ENCODE peak calls at places on chromosomes 3 and 15, in four cellular contexts. One of them, this sample, is unnamed.

GRCh38 chr15:37204698-37205097 is 104.3 kb upstream of the MEIS2 start:
- DNase-seq in brain microvascular endothelial cell: no peak
- DNase-seq in OCI-LY7: no peak
- DNase-seq in left ventricle myocardium inferior: no peak
- DNase-seq in this sample: no peak

GRCh38 chr3:194667363-194667762 is 4.6 kb downstream of the LSG1 start:
- DNase-seq in brain microvascular endothelial cell: no peak
- DNase-seq in OCI-LY7: no peak
- DNase-seq in left ventricle myocardium inferior: no peak
- DNase-seq in this sample: peak

GRCh38 chr3:150248116-150248864 is 159.8 kb upstream of the TSC22D2 start:
- DNase-seq in brain microvascular endothelial cell: peak
- DNase-seq in OCI-LY7: peak
- DNase-seq in left ventricle myocardium inferior: no peak
- DNase-seq in this sample: no peak

GRCh38 chr15:67574981-67575632 is 32.6 kb downstream of the MAP2K5 start:
- DNase-seq in brain microvascular endothelial cell: no peak
- DNase-seq in OCI-LY7: no peak
- DNase-seq in left ventricle myocardium inferior: no peak
- DNase-seq in this sample: no peak

GRCh38 chr3:104796556-104796955 is 570.2 kb upstream of the ALCAM start:
- DNase-seq in brain microvascular endothelial cell: no peak
- DNase-seq in OCI-LY7: no peak
- DNase-seq in left ventricle myocardium inferior: no peak
- DNase-seq in this sample: no peak

GRCh38 chr15:62254137-62254934 is 89.3 kb upstream of the C2CD4B start:
- DNase-seq in brain microvascular endothelial cell: peak
- DNase-seq in OCI-LY7: peak
- DNase-seq in left ventricle myocardium inferior: peak
- DNase-seq in this sample: peak

GRCh38 chr15:39205081-39205480 is 375.8 kb upstream of the THBS1 start:
- DNase-seq in brain microvascular endothelial cell: no peak
- DNase-seq in OCI-LY7: no peak
- DNase-seq in left ventricle myocardium inferior: no peak
- DNase-seq in this sample: peak

GRCh38 chr3:56988874-56989433 is 71.5 kb upstream of the SPATA12 start:
- DNase-seq in brain microvascular endothelial cell: peak
- DNase-seq in OCI-LY7: peak
- DNase-seq in left ventricle myocardium inferior: peak
- DNase-seq in this sample: peak

GRCh38 chr3:99674086-99674789 is 35.8 kb downstream of the COL8A1 start:
- DNase-seq in brain microvascular endothelial cell: peak
- DNase-seq in OCI-LY7: no peak
- DNase-seq in left ventricle myocardium inferior: no peak
- DNase-seq in this sample: peak

GRCh38 chr15:68342351-68342750 is 64.8 kb downstream of the FEM1B start:
- DNase-seq in brain microvascular endothelial cell: no peak
- DNase-seq in OCI-LY7: no peak
- DNase-seq in left ventricle myocardium inferior: no peak
- DNase-seq in this sample: no peak

GRCh38 chr3:160003520-160004128 is 15.0 kb downstream of the IL12A start:
- DNase-seq in brain microvascular endothelial cell: peak
- DNase-seq in OCI-LY7: peak
- DNase-seq in left ventricle myocardium inferior: peak
- DNase-seq in this sample: peak

GRCh38 chr15:75661041-75661778 is 13.5 kb downstream of the SNX33 start:
- DNase-seq in brain microvascular endothelial cell: peak
- DNase-seq in OCI-LY7: no peak
- DNase-seq in left ventricle myocardium inferior: peak
- DNase-seq in this sample: peak

GRCh38 chr15:29822100-29822684 is at the start of gene TJP1:
- DNase-seq in brain microvascular endothelial cell: peak
- DNase-seq in OCI-LY7: no peak
- DNase-seq in left ventricle myocardium inferior: peak
- DNase-seq in this sample: peak

GRCh38 chr3:17982211-17982880 is 239.9 kb upstream of the TBC1D5 start:
- DNase-seq in brain microvascular endothelial cell: no peak
- DNase-seq in OCI-LY7: no peak
- DNase-seq in left ventricle myocardium inferior: no peak
- DNase-seq in this sample: peak

DNA sequence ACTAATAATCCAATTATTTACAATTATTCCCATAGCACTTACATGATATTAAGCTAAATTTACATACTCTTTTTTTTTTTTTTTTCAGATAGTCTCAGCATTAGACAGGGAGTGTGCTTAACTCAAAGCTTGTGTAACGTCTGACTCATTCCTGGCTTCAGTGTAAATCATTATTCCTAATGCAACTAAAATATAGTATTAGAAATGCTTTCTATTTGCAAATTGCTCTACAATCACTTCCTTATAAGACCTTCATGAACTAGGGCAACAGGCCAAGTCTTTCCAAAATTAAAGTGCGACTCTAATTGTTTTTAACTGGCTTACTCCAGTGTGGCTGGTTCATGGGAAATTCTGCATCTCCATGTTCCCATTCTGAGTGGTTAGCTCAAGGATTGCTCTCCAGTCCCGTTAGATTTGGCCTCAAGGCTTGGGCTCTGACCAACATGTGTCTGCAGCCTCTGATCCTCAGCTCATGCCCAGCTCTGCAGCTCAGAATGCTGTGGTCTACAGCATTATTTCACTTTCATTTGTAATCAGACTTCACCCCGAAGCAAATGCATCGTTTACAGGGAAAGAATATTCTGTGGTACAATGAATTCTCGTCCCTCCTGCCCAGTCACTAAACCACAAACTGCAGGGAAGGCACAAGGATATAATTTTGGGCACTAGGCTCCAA is 103.7 kb downstream of the FBN1 start:
- DNase-seq in brain microvascular endothelial cell: peak
- DNase-seq in OCI-LY7: no peak
- DNase-seq in left ventricle myocardium inferior: no peak
- DNase-seq in this sample: peak
- H3K4me3 ChIP-seq in brain microvascular endothelial cell: peak
- H3K4me3 ChIP-seq in OCI-LY7: no peak
- H3K4me3 ChIP-seq in left ventricle myocardium inferior: peak
- H3K4me3 ChIP-seq in this sample: no peak

GRCh38 chr15:52765779-52766178 is 24.4 kb downstream of the ONECUT1 start:
- DNase-seq in brain microvascular endothelial cell: peak
- DNase-seq in OCI-LY7: no peak
- DNase-seq in left ventricle myocardium inferior: no peak
- DNase-seq in this sample: no peak
- TF ChIP-seq CTCF in brain microvascular endothelial cell: peak
- TF ChIP-seq CTCF in OCI-LY7: no peak
- TF ChIP-seq CTCF in left ventricle myocardium inferior: peak
- TF ChIP-seq CTCF in this sample: peak

GRCh38 chr3:125958511-125959316 is 10.3 kb upstream of the ROPN1B start:
- DNase-seq in brain microvascular endothelial cell: no peak
- DNase-seq in OCI-LY7: no peak
- DNase-seq in left ventricle myocardium inferior: no peak
- DNase-seq in this sample: no peak

GRCh38 chr3:125960066-125960424 is 8.9 kb upstream of the ROPN1B start:
- DNase-seq in brain microvascular endothelial cell: no peak
- DNase-seq in OCI-LY7: no peak
- DNase-seq in left ventricle myocardium inferior: no peak
- DNase-seq in this sample: no peak

GRCh38 chr3:125957674-125958510 is 11.1 kb upstream of the ROPN1B start:
- DNase-seq in brain microvascular endothelial cell: no peak
- DNase-seq in OCI-LY7: no peak
- DNase-seq in left ventricle myocardium inferior: no peak
- DNase-seq in this sample: no peak

GRCh38 chr3:125960456-125961288 is 8.3 kb upstream of the ROPN1B start:
- DNase-seq in brain microvascular endothelial cell: no peak
- DNase-seq in OCI-LY7: no peak
- DNase-seq in left ventricle myocardium inferior: no peak
- DNase-seq in this sample: no peak

GRCh38 chr3:125959317-125960065 is 9.5 kb upstream of the ROPN1B start:
- DNase-seq in brain microvascular endothelial cell: no peak
- DNase-seq in OCI-LY7: no peak
- DNase-seq in left ventricle myocardium inferior: no peak
- DNase-seq in this sample: no peak
- H3K4me3 ChIP-seq in brain microvascular endothelial cell: no peak
- H3K4me3 ChIP-seq in OCI-LY7: no peak
- H3K4me3 ChIP-seq in left ventricle myocardium inferior: no peak
- H3K4me3 ChIP-seq in this sample: no peak

GRCh38 chr3:30970183-30970582 is 75.7 kb upstream of the GADL1 start:
- DNase-seq in brain microvascular endothelial cell: no peak
- DNase-seq in OCI-LY7: peak
- DNase-seq in left ventricle myocardium inferior: no peak
- DNase-seq in this sample: peak
- TF ChIP-seq CTCF in brain microvascular endothelial cell: peak
- TF ChIP-seq CTCF in OCI-LY7: peak
- TF ChIP-seq CTCF in left ventricle myocardium inferior: no peak
- TF ChIP-seq CTCF in this sample: peak

GRCh38 chr3:65231544-65231943 is 543.7 kb upstream of the ADAMTS9 start:
- DNase-seq in brain microvascular endothelial cell: no peak
- DNase-seq in OCI-LY7: no peak
- DNase-seq in left ventricle myocardium inferior: no peak
- DNase-seq in this sample: no peak

GRCh38 chr3:65233561-65233960 is 545.8 kb upstream of the ADAMTS9 start:
- DNase-seq in brain microvascular endothelial cell: peak
- DNase-seq in OCI-LY7: no peak
- DNase-seq in left ventricle myocardium inferior: no peak
- DNase-seq in this sample: no peak

GRCh38 chr3:65226287-65226686 is 538.5 kb upstream of the ADAMTS9 start:
- DNase-seq in brain microvascular endothelial cell: no peak
- DNase-seq in OCI-LY7: no peak
- DNase-seq in left ventricle myocardium inferior: no peak
- DNase-seq in this sample: no peak

GRCh38 chr3:65234499-65234898 is 546.7 kb upstream of the ADAMTS9 start:
- DNase-seq in brain microvascular endothelial cell: no peak
- DNase-seq in OCI-LY7: no peak
- DNase-seq in left ventricle myocardium inferior: no peak
- DNase-seq in this sample: no peak

GRCh38 chr3:65230251-65231140 is 542.7 kb upstream of the ADAMTS9 start:
- DNase-seq in brain microvascular endothelial cell: peak
- DNase-seq in OCI-LY7: no peak
- DNase-seq in left ventricle myocardium inferior: no peak
- DNase-seq in this sample: peak
- H3K4me3 ChIP-seq in brain microvascular endothelial cell: no peak
- H3K4me3 ChIP-seq in OCI-LY7: no peak
- H3K4me3 ChIP-seq in left ventricle myocardium inferior: no peak
- H3K4me3 ChIP-seq in this sample: no peak

GRCh38 chr3:111617912-111618601 is 22.9 kb upstream of the ZBED2 start:
- DNase-seq in brain microvascular endothelial cell: no peak
- DNase-seq in OCI-LY7: no peak
- DNase-seq in left ventricle myocardium inferior: no peak
- DNase-seq in this sample: peak

GRCh38 chr3:111615880-111616279 is 20.7 kb upstream of the ZBED2 start:
- DNase-seq in brain microvascular endothelial cell: no peak
- DNase-seq in OCI-LY7: no peak
- DNase-seq in left ventricle myocardium inferior: no peak
- DNase-seq in this sample: no peak

GRCh38 chr3:111617406-111617805 is 22.3 kb upstream of the ZBED2 start:
- DNase-seq in brain microvascular endothelial cell: no peak
- DNase-seq in OCI-LY7: no peak
- DNase-seq in left ventricle myocardium inferior: no peak
- DNase-seq in this sample: no peak

GRCh38 chr3:111618945-111619344 is 23.8 kb upstream of the ZBED2 start:
- DNase-seq in brain microvascular endothelial cell: no peak
- DNase-seq in OCI-LY7: no peak
- DNase-seq in left ventricle myocardium inferior: no peak
- DNase-seq in this sample: no peak

DNA sequence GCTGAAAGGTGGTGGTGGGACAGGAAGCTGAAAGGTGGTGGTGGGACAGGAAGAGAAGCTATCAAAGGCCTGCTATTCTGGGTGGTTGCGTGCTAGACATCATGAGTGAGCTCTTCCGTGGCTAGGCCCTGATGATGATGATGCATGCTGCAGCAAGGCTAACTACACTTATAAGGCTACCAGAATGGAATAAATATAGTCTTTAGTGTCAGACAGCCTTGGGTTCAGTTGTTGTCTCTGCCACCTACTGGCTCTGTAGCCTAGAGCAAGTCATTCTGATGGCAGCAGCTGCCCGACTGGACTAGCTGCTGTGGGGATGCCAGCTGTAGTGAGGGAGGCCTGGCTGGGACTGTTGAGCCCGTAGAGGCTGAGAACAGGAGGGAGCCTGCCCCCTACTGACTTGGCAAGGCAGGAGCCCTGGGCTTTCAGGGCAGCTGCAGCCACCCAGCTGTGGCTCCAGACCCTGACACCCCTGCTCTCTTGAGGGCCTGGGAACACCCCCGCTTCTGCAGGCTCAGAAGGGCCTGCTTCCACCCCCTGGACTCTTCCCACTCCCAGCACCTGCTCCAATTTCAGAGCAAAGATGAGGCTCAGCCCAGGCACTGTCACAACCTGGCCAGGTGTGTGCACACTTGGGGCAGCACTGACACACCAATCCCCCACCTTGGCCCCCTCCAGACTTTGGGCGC is 21.4 kb upstream of the ZBED2 start:
- DNase-seq in brain microvascular endothelial cell: peak
- DNase-seq in OCI-LY7: peak
- DNase-seq in left ventricle myocardium inferior: no peak
- DNase-seq in this sample: peak
- TF ChIP-seq CTCF in brain microvascular endothelial cell: peak
- TF ChIP-seq CTCF in OCI-LY7: peak
- TF ChIP-seq CTCF in left ventricle myocardium inferior: no peak
- TF ChIP-seq CTCF in this sample: peak

This sample was measured in epithelial cell of esophagus.